ENCODE peak calls at places on chromosome X, in five cellular contexts. U, F, W, M and O are unnamed samples. For H3K36me3, the result is how much of the 10 kb centered on the place peaks cover.

GRCh38 chrX:139559383-139560042 is 29.0 kb downstream of the F9 start:
- DNase-seq in M (peak), U (no peak), W (no peak), F (no peak), O (peak)

GRCh38 chrX:51420610-51421009 is 75.8 kb downstream of the NUDT11 start:
- DNase-seq in F (no peak), U (no peak), M (peak), W (no peak), O (peak)

GRCh38 chrX:80984118-80984517 is 174.4 kb upstream of the BRWD3 start:
- DNase-seq in F (no peak), W (no peak), M (no peak), U (no peak), O (no peak)

GRCh38 chrX:111095974-111096870 is at the start of gene PAK3:
- DNase-seq in M (peak), W (peak), U (no peak), F (peak), O (peak)

GRCh38 chrX:68684291-68684918 is 36.9 kb downstream of the STARD8 start:
- DNase-seq in F (no peak), U (peak), M (no peak), W (peak), O (peak)

GRCh38 chrX:122586831-122587230 is 597.2 kb upstream of the GRIA3 start:
- DNase-seq in M (no peak), W (no peak), U (no peak), F (no peak), O (no peak)

GRCh38 chrX:135973548-135974278 is at the start of gene MMGT1:
- DNase-seq in F (peak), U (peak), M (peak), W (peak), O (peak)

GRCh38 chrX:13253223-13253622 is 66.6 kb downstream of the ATXN3L start:
- DNase-seq in W (no peak), F (no peak), M (no peak), U (no peak), O (no peak)

GRCh38 chrX:19545651-19546050 is 30.3 kb upstream of the MAP3K15 start:
- DNase-seq in M (no peak), W (no peak), F (no peak), U (no peak), O (no peak)

GRCh38 chrX:42772874-42773273 is 5.1 kb downstream of the PPP1R2C start:
- DNase-seq in U (no peak), W (no peak), F (no peak), M (no peak), O (no peak)

GRCh38 chrX:16851827-16852226 is 18.3 kb downstream of the RBBP7 start:
- DNase-seq in F (no peak), W (no peak), U (no peak), M (no peak), O (no peak)
- H3K36me3 ChIP-seq in F (under half), W (under half), U (under half), M (under half), O (under half)

DNA sequence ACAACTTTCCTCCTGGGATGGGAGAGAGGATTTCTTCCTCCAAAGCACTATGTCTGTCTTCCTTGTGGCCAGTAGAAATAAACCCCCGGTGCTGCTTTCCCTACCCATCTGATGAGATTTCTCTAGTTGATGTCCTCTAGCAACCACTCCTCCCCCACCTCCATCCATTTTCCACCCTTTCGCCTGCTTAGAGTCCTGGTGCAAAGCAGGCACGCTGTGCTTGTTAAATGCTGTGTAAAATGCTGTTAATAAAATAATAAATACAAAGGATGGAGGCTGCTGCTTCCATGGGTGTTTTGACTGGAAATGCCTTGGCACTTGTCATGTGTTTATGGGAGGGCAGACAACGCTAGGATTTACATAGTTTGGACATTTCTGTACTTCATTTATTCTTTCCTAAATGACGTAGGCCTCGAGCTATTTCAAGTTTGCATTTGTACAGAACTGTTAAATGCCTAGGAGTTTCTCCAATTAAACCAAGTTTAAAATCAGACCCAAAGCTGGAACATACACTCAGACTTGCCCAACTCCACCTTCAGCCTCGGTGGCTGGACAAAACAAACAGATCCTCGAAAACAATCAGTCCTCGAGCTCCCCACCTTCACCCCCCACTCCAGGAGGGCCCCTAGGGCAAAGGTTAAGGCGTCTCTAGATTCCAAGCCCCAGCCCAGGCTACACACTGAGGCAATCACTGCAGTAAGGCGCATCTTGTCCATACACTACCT is 10.0 kb downstream of the BCOR start:
- DNase-seq in M (no peak), F (no peak), W (no peak), U (no peak), O (peak)
- H3K4me3 ChIP-seq in M (no peak), F (no peak), W (no peak), U (no peak), O (peak)

DNA sequence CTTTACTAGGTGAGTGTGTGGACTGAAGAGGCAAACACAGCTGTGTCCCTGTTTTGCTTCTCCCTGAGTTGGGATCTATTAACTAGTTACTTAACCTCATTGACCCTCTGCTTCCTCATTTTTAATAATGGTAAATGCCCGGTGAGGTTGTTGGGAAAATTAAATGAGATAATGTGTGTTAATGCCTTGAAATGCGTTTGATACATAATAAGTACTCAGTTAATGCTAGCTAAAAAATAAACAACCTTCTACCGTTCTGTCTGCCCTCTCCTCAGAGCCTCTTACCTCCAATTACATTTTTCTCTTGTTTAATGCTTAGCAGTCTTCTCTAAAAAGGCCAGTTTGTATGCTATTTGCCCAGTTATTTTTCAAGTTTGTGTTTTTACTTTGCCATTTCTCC is 70.3 kb downstream of the POLA1 start:
- DNase-seq in M (no peak), F (no peak), W (no peak), U (no peak), O (no peak)
- H3K36me3 ChIP-seq in M (under half), F (under half), W (under half), U (under half), O (under half)

GRCh38 chrX:116694046-116694445 is 231.3 kb upstream of the CT83 start:
- DNase-seq in F (no peak), U (no peak), M (peak), W (no peak), O (no peak)
- H3K4me3 ChIP-seq in F (no peak), U (no peak), M (no peak), W (no peak), O (no peak)

DNA sequence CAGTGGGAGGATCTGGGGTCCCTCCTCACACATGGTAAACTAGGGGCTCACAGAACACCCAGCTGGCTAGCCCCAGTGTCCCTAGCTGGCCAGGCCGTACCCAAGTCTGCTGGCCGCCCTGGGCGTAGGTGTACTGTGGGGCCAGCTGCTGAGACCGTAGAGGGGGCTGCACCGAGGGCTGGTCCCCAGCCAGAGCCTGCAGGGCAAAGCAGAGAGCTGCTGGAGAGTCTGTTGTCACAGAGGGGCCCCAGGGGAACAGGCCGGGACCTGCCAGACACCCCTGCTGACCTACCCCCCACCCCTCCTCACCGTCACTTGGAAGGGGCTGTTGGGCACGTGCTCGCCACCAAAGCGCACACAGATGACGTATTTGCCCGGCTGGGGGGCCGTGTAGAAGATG is 19.9 kb downstream of the FLNA start:
- DNase-seq in U (no peak), M (no peak), W (no peak), F (no peak), O (no peak)
- H3K36me3 ChIP-seq in U (under half), M (under half), W (under half), F (under half), O (under half)

GRCh38 chrX:45794323-45794994 is 593.8 kb upstream of the DIPK2B start:
- DNase-seq in W (no peak), M (no peak), U (no peak), F (no peak), O (no peak)
- H3K4me3 ChIP-seq in W (no peak), M (no peak), U (no peak), F (no peak), O (no peak)